ENCODE peak calls at places on chromosome 15, in seven cellular contexts. G, K, V, P, A, O and C are unnamed samples.

GRCh38 chr15:51203797-51204196 is 109.1 kb upstream of the TNFAIP8L3 start:
- ATAC-seq in G (no peak), K (peak; percentile 51), V (peak; percentile 81), P (no peak), A (no peak), O (no peak), C (no peak)

GRCh38 chr15:58669108-58669507 is 80.4 kb downstream of the ADAM10 start:
- ATAC-seq in G (no peak), K (no peak), V (no peak), P (peak; percentile 70), A (no peak), O (peak; percentile 80), C (no peak)

GRCh38 chr15:89864958-89865739 is 28.6 kb downstream of the AP3S2 start:
- ATAC-seq in G (no peak), K (peak; percentile 66), V (peak; percentile 86), P (peak; percentile 34), A (peak; percentile 58), O (no peak), C (no peak)

GRCh38 chr15:38793181-38793580 is 228.6 kb upstream of the RASGRP1 start:
- ATAC-seq in G (no peak), K (no peak), V (no peak), P (no peak), A (no peak), O (no peak), C (no peak)

GRCh38 chr15:39745415-39745814 is 37.2 kb downstream of the FSIP1 start:
- ATAC-seq in G (no peak), K (no peak), V (no peak), P (no peak), A (no peak), O (no peak), C (no peak)

GRCh38 chr15:73582961-73583360 is 50.2 kb downstream of the NPTN start:
- ATAC-seq in G (no peak), K (no peak), V (peak; percentile 18), P (no peak), A (no peak), O (no peak), C (no peak)

GRCh38 chr15:27046891-27047290 is 75.9 kb downstream of the GABRG3 start:
- ATAC-seq in G (no peak), K (no peak), V (no peak), P (no peak), A (no peak), O (no peak), C (no peak)

GRCh38 chr15:48537277-48538113 is 108.0 kb downstream of the FBN1 start:
- ATAC-seq in G (no peak), K (no peak), V (no peak), P (no peak), A (no peak), O (peak; percentile 34), C (peak; percentile 40)

GRCh38 chr15:88956263-88956662 is 43.1 kb upstream of the MFGE8 start:
- ATAC-seq in G (no peak), K (no peak), V (no peak), P (peak; percentile 77), A (no peak), O (no peak), C (no peak)

GRCh38 chr15:63971427-63971805 is 74.9 kb downstream of the DAPK2 start:
- ATAC-seq in G (peak; percentile 63), K (no peak), V (no peak), P (peak; percentile 93), A (no peak), O (no peak), C (no peak)

GRCh38 chr15:39084683-39085530 is 496.0 kb upstream of the THBS1 start:
- ATAC-seq in G (no peak), K (peak; percentile 43), V (no peak), P (no peak), A (no peak), O (no peak), C (peak; percentile 61)

GRCh38 chr15:88309363-88309762 is 52.8 kb upstream of the NTRK3 start:
- ATAC-seq in G (no peak), K (no peak), V (no peak), P (no peak), A (no peak), O (no peak), C (no peak)

GRCh38 chr15:63945838-63946298 is 100.4 kb downstream of the DAPK2 start:
- ATAC-seq in G (no peak), K (peak; percentile 10), V (peak; percentile 13), P (peak; percentile 7), A (peak; percentile 18), O (peak; percentile 4), C (no peak)

GRCh38 chr15:50137330-50137761 is 18.3 kb upstream of the ATP8B4 start:
- ATAC-seq in G (no peak), K (peak; percentile 81), V (no peak), P (peak; percentile 71), A (peak; percentile 83), O (no peak), C (no peak)

GRCh38 chr15:93212578-93212977 is 123.6 kb upstream of the RGMA start:
- ATAC-seq in G (no peak), K (no peak), V (no peak), P (no peak), A (no peak), O (no peak), C (no peak)

GRCh38 chr15:93217343-93217742 is 128.3 kb upstream of the RGMA start:
- ATAC-seq in G (no peak), K (no peak), V (no peak), P (no peak), A (no peak), O (peak; percentile 84), C (no peak)

GRCh38 chr15:93210995-93211394 is 122.0 kb upstream of the RGMA start:
- ATAC-seq in G (no peak), K (no peak), V (no peak), P (no peak), A (no peak), O (no peak), C (no peak)

GRCh38 chr15:93209690-93210425 is 120.8 kb upstream of the RGMA start:
- ATAC-seq in G (no peak), K (no peak), V (no peak), P (no peak), A (no peak), O (no peak), C (no peak)

DNA sequence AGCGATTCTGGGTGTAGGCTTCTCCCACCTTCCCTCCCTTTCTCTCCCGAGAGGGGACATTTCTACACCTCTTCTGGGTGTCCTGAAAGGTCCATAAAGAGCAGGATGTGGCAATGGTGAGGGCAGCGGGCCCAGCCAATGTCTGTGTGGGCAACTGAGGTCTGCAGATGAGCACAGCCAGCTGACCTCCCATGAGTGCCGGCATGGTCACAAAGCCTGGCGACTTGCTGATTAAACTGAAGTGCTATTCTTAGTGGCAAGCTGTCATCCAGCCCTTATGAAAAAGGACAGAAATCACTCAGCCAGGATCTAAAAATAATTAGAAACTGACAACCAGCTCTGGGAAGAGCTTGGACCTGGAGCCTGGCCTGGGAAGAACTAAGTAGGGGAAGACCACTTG is 124.3 kb upstream of the RGMA start:
- ATAC-seq in G (no peak), K (no peak), V (no peak), P (no peak), A (no peak), O (peak; percentile 90), C (no peak)
- TF ChIP-seq POLR2A in G (no peak), K (no peak), V (no peak), P (no peak), A (no peak), O (no peak), C (no peak)

GRCh38 chr15:60370105-60370803 is 27.5 kb downstream of the ANXA2 start:
- ATAC-seq in G (no peak), K (peak; percentile 17), V (peak; percentile 71), P (no peak), A (no peak), O (peak; percentile 57), C (peak; percentile 70)
- H3K27ac ChIP-seq in G (no peak overlapping the region), K (peak overlapping the region; percentile 90), V (peak overlapping the region; percentile 64), P (no peak overlapping the region), A (peak overlapping the region; percentile 93), O (peak overlapping the region; percentile 87), C (peak overlapping the region; percentile 80)

DNA sequence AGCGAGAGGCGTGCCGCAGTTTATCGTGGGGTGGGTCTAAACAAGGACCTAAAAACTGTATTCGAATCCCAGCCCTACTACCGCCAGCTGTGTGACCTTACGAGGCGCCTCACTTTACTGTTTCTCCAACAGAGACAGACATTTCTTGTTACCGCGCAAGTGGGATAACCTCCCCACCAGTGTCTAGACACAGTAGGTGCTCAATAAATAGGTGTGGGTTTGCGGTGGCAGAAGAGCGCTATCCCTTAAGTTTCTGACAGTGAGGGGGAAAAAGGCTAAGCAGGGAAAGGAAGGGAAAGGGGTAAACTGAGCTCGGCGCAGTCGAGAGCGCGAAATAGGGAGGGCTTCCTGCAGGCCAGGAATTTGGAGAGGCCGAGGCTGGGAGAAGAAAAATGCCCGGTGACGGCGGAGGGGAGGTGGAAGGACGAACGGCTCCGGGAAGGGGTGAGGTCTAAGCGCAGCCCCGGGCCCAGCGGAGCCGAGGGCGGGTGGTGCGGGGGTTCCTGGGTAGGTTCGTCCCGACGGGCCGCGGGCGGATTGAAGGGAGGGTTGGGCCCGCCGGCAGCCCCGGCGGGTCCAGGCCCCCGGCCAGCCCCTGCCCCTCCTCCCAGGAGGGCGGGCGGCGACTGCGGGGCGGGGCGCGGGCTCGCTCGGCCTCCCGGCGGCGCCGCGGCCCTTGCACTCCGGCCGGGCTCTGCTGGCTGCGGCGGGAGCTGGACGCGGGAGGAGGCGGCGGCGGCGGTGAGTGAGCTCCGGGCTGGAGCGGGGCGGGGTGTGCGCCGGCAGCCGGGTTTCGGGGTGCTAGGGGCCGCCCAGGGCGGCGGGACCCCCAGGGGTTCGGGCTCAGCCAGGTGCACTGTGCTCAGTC is at the start of gene CGNL1:
- ATAC-seq in G (no peak), K (peak; percentile 81), V (peak; percentile 73), P (peak; percentile 86), A (peak; percentile 86), O (no peak), C (peak; percentile 90)
- TF ChIP-seq POLR2A in G (no peak), K (peak; percentile 12), V (peak; percentile 78), P (no peak), A (no peak), O (no peak), C (peak; percentile 53)

DNA sequence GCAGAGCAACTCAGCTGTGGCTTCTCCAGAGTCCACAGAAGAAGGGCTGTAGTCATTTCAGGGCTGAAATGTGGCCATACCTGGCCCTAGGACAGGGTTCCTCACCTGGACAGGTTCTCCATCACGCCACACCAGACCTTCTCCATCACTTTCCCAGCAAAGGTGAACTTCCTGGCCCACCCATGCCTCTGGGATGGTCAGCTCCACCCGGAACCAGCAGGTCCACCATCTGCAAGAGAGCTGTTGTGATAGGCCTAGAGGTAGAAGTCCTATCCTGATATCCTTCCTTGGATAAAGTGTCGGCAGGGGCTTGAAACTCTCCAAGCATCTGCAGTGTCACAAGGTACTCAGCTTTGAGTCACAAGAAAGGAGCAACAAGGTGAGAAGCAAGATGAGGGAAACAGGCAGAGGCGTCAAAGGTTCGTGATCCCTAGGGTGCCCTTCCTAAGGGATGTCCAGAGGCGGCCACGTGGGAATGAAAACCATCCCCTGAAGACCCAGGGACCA is 948 bp downstream of the MAN2C1 start:
- ATAC-seq in G (no peak), K (no peak), V (no peak), P (no peak), A (no peak), O (no peak), C (no peak)
- H3K27ac ChIP-seq in G (no peak overlapping the region), K (peak overlapping the region; percentile 35), V (peak overlapping the region; percentile 98), P (peak overlapping the region; percentile 96), A (peak overlapping the region; percentile 41), O (peak overlapping the region; percentile 98), C (peak overlapping the region; percentile 99)

GRCh38 chr15:72229076-72229946 is 1.7 kb downstream of the PKM start:
- ATAC-seq in G (peak; percentile 2), K (no peak), V (no peak), P (no peak), A (no peak), O (no peak), C (no peak)
- TF ChIP-seq POLR2A in G (no peak), K (no peak), V (no peak), P (no peak), A (no peak), O (no peak), C (no peak)